ENCODE peak calls at places on chromosomes 3 and 15, in seven cellular contexts. G, Q, X, U, W, F and M are unnamed samples.

GRCh38 chr3:134359121-134360010 is 14.9 kb downstream of the AMOTL2 start:
- DNase-seq in F (no peak), G (peak; percentile 41), U (no peak), Q (peak; percentile 59), W (no peak), X (no peak), M (no peak)

GRCh38 chr15:94683912-94684311 is 452.6 kb downstream of the MCTP2 start:
- DNase-seq in G (no peak), Q (no peak), W (no peak), U (no peak), F (no peak), X (no peak), M (no peak)

GRCh38 chr3:140251678-140252077 is 316.7 kb downstream of the CLSTN2 start:
- DNase-seq in F (no peak), W (peak; percentile 63), Q (no peak), U (no peak), X (no peak), G (no peak), M (no peak)

GRCh38 chr15:98813956-98814355 is 165.6 kb downstream of the IGF1R start:
- DNase-seq in W (no peak), X (no peak), Q (no peak), G (no peak), F (no peak), U (peak; percentile 8), M (no peak)

GRCh38 chr3:156902916-156903315 is 76.8 kb downstream of the LEKR1 start:
- DNase-seq in X (no peak), F (no peak), U (no peak), G (no peak), W (no peak), Q (no peak), M (no peak)

GRCh38 chr3:98817546-98817945 is 54.4 kb downstream of the ST3GAL6 start:
- DNase-seq in W (peak; percentile 46), Q (no peak), F (no peak), G (no peak), X (peak; percentile 69), U (peak; percentile 73), M (no peak)

GRCh38 chr15:41917767-41918430 is 24.0 kb upstream of the SPTBN5 start:
- DNase-seq in G (no peak), F (peak; percentile 47), U (peak; percentile 71), Q (peak; percentile 70), X (no peak), W (no peak), M (peak; percentile 61)

GRCh38 chr3:129558772-129559564 is 16.0 kb downstream of the H1-8 start:
- DNase-seq in U (peak; percentile 77), F (no peak), G (no peak), X (peak; percentile 79), Q (no peak), W (no peak), M (peak; percentile 74)

GRCh38 chr15:59400103-59400813 is 27.6 kb upstream of the MYO1E start:
- DNase-seq in Q (no peak), F (no peak), X (peak; percentile 33), U (no peak), W (peak; percentile 9), G (no peak), M (no peak)
- H3K4me1 ChIP-seq in Q (peaks cover 8% of the 10 kb centered on the region), F (no peaks in the 10 kb centered on the region), X (peaks cover 98% of the 10 kb centered on the region), U (no peaks in the 10 kb centered on the region), W (peaks cover 10% of the 10 kb centered on the region), G (no peaks in the 10 kb centered on the region), M (no peaks in the 10 kb centered on the region)

DNA sequence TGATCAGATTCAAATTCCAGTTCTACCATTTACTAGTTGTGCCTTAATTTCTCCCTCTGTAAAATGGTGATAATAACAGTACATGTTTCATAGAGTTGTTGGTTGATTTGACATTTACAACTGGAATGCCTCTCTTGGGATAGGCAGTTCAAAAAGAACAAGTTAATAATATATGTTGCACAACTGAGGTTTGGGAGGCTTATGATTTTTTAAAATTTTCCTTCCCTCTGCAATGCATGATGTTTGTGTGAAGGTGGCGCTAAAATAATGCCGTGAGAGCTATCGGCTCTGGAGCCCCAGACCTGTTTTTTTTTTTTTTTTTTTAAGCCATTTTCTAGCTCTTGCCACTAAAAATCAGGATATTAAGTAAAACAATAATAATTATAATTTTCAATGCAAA is 18.6 kb downstream of the DNAJB11 start:
- DNase-seq in U (peak; percentile 60), Q (no peak), X (peak; percentile 49), F (no peak), G (no peak), W (peak; percentile 42), M (no peak)
- TF ChIP-seq CTCF in U (peak; percentile 44), Q (peak; percentile 14), X (peak; percentile 82), F (peak; percentile 13), G (no peak), W (peak; percentile 52), M (no peak)

DNA sequence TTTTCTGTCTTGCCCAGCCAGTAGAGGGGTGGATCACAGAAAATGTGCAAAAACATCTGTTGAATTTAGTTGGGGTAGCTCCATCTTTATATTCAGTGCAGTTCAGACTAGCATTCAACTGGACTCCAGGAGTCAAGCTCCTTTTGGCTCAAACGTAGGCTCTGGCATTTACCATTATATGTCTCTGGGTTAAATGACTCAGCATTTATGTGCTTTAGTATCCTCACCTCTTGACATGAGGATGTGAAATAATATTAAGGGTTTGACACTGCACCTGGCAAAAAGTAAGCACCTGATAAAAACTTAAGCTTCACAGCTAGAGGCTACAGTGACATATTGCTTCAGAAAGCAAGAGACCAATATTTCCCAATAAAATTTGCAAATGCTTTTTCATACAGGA is 14.8 kb downstream of the PRC1 start:
- DNase-seq in G (no peak), W (no peak), X (no peak), F (no peak), Q (no peak), U (no peak), M (no peak)
- H3K4me3 ChIP-seq in G (no peak overlapping the region), W (no peak overlapping the region), X (no peak overlapping the region), F (no peak overlapping the region), Q (no peak overlapping the region), U (no peak overlapping the region), M (no peak overlapping the region)

GRCh38 chr3:181936774-181937173 is 225.0 kb downstream of the SOX2 start:
- DNase-seq in W (no peak), F (no peak), G (no peak), X (no peak), Q (no peak), U (no peak), M (no peak)
- H3K4me1 ChIP-seq in W (peaks cover 22% of the 10 kb centered on the region), F (no peaks in the 10 kb centered on the region), G (no peaks in the 10 kb centered on the region), X (peaks cover 51% of the 10 kb centered on the region), Q (no peaks in the 10 kb centered on the region), U (peaks cover 10% of the 10 kb centered on the region), M (no peaks in the 10 kb centered on the region)